ENCODE peak calls at places on chromosome 6, in five cellular contexts. V, Y, H, I and K are unnamed samples.

GRCh38 chr6:131660195-131660594 is 23.1 kb downstream of the ENPP3 start:
- DNase-seq in H (no peak), I (peak), V (no peak), Y (no peak), K (peak)

GRCh38 chr6:111776236-111777189 is 96.7 kb downstream of the FYN start:
- DNase-seq in I (peak), V (no peak), Y (no peak), H (no peak), K (no peak)

GRCh38 chr6:14975124-14975815 is 270.6 kb upstream of the JARID2 start:
- DNase-seq in H (no peak), I (no peak), V (no peak), Y (no peak), K (no peak)

GRCh38 chr6:68317366-68317765 is 317.7 kb upstream of the ADGRB3 start:
- DNase-seq in Y (no peak), I (no peak), V (no peak), H (peak), K (no peak)

GRCh38 chr6:96939019-96939805 is 14.7 kb downstream of the KLHL32 start:
- DNase-seq in H (peak), V (no peak), I (peak), Y (no peak), K (peak)

GRCh38 chr6:154500769-154501171 is 9.7 kb downstream of the CNKSR3 start:
- DNase-seq in Y (no peak), V (no peak), H (no peak), I (peak), K (no peak)

GRCh38 chr6:11324453-11325023 is 92.1 kb upstream of the NEDD9 start:
- DNase-seq in H (no peak), Y (no peak), I (no peak), V (no peak), K (no peak)

GRCh38 chr6:52420668-52421358 is 671 bp downstream of the EFHC1 start:
- DNase-seq in V (no peak), I (peak), H (peak), Y (no peak), K (no peak)

GRCh38 chr6:73704260-73704659 is 8.3 kb downstream of the CD109 start:
- DNase-seq in I (peak), H (peak), V (no peak), Y (no peak), K (peak)

GRCh38 chr6:122696079-122696478 is 83.4 kb upstream of the FABP7 start:
- DNase-seq in Y (no peak), V (no peak), I (peak), H (peak), K (peak)

GRCh38 chr6:35294308-35294945 is 3.2 kb upstream of the DEF6 start:
- DNase-seq in Y (peak), I (peak), H (peak), V (no peak), K (no peak)

GRCh38 chr6:100573169-100573568 is 108.4 kb upstream of the SIM1 start:
- DNase-seq in H (peak), Y (no peak), V (no peak), I (peak), K (no peak)

GRCh38 chr6:15063253-15063853 is 182.5 kb upstream of the JARID2 start:
- DNase-seq in V (peak), Y (no peak), I (peak), H (no peak), K (peak)

GRCh38 chr6:138349891-138350290 is 27.8 kb upstream of the SMIM28 start:
- DNase-seq in I (peak), Y (no peak), V (no peak), H (no peak), K (no peak)

GRCh38 chr6:95280690-95281273 is 296.6 kb upstream of the MANEA start:
- DNase-seq in H (peak), Y (no peak), I (peak), V (no peak), K (no peak)

GRCh38 chr6:35417979-35418661 is 34.0 kb upstream of the FANCE start:
- DNase-seq in I (no peak), H (no peak), Y (no peak), V (no peak), K (no peak)

DNA sequence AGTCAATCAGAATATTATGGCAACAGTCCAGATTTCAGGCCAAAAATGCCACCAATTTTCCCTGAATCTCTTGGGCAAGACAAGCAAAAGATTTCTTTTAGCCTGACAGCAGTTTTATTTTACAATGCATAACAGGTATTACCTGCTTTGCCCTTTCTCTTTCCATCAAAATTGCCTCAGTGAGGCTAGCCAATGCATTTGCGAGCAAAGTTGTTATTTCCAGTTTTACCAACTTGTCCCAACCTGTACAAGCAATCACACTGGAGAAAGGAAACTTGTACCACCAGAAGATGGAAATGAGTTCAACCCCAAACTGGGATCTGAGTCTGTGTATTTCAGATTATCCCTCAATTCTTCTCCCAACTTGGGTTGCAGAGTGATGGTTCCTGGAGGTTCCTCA is 279.9 kb upstream of the CDYL start:
- DNase-seq in H (no peak), V (no peak), I (no peak), Y (no peak), K (peak)
- H3K27ac ChIP-seq in H (no peak), V (no peak), I (no peak), Y (no peak), K (no peak)

GRCh38 chr6:21404577-21404976 is 189.0 kb upstream of the SOX4 start:
- DNase-seq in V (no peak), H (no peak), I (no peak), Y (no peak), K (no peak)
- H3K27ac ChIP-seq in V (no peak), H (no peak), I (no peak), Y (no peak), K (no peak)

GRCh38 chr6:5155901-5156300 is 70.8 kb downstream of the PPP1R3G start:
- DNase-seq in V (no peak), I (no peak), H (no peak), Y (no peak), K (no peak)
- H3K27ac ChIP-seq in V (no peak), I (no peak), H (no peak), Y (no peak), K (no peak)

DNA sequence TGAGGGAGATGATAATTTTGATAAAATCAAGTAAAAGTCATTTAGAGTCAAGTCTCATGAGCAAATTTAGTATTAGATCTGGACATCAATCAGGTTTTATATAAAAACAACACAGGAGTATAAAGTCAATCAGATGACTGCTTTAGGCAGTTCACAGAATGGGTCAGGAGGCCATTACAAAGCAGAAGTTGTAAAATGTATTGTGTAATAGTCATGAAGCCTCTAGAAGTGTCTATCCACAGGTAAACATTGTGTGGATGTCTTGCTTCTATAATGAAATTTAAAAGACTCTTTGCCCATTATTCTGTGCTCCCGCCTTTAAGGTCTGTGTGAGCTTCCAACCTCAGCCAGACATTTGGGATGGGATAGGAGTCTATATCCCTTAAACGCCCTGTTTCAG is 28.8 kb downstream of the MAP7 start:
- DNase-seq in V (no peak), Y (no peak), H (no peak), I (no peak), K (no peak)
- H3K27ac ChIP-seq in V (no peak), Y (no peak), H (no peak), I (no peak), K (peak)